ENCODE peak calls at places on chromosomes 5 and 9, in eight cellular contexts. One of them, this sample, is unnamed. For H3K4me1, H3K27me3 and H3K36me3, the result is how much of the 10 kb centered on the place peaks cover.

GRCh38 chr5:172798422-172799215 is 27.6 kb upstream of the DUSP1 start:
- DNase-seq in esophagus squamous epithelium: no peak
- DNase-seq in cardiac muscle cell: no peak
- DNase-seq in Panc1: no peak
- DNase-seq in CD8-positive, alpha-beta T cell: no peak
- DNase-seq in GM23338: no peak
- DNase-seq in CD8-positive, alpha-beta memory T cell: no peak
- DNase-seq in MM.1S: no peak
- DNase-seq in this sample: no peak

GRCh38 chr9:93597142-93597706 is 20.8 kb downstream of the PHF2 start:
- DNase-seq in esophagus squamous epithelium: no peak
- DNase-seq in cardiac muscle cell: no peak
- DNase-seq in Panc1: no peak
- DNase-seq in CD8-positive, alpha-beta T cell: no peak
- DNase-seq in GM23338: no peak
- DNase-seq in CD8-positive, alpha-beta memory T cell: no peak
- DNase-seq in MM.1S: no peak
- DNase-seq in this sample: peak

GRCh38 chr5:141850183-141850768 is 27.9 kb downstream of the PCDH1 start:
- DNase-seq in esophagus squamous epithelium: peak
- DNase-seq in cardiac muscle cell: peak
- DNase-seq in Panc1: no peak
- DNase-seq in CD8-positive, alpha-beta T cell: no peak
- DNase-seq in GM23338: no peak
- DNase-seq in CD8-positive, alpha-beta memory T cell: no peak
- DNase-seq in MM.1S: no peak
- DNase-seq in this sample: no peak

GRCh38 chr5:10649518-10650410 is 85.9 kb downstream of the ANKRD33B start:
- DNase-seq in esophagus squamous epithelium: no peak
- DNase-seq in cardiac muscle cell: no peak
- DNase-seq in Panc1: no peak
- DNase-seq in CD8-positive, alpha-beta T cell: no peak
- DNase-seq in GM23338: peak
- DNase-seq in CD8-positive, alpha-beta memory T cell: no peak
- DNase-seq in MM.1S: no peak
- DNase-seq in this sample: peak

GRCh38 chr9:76691761-76692313 is 72.4 kb upstream of the PCA3 start:
- DNase-seq in esophagus squamous epithelium: no peak
- DNase-seq in cardiac muscle cell: peak
- DNase-seq in Panc1: no peak
- DNase-seq in CD8-positive, alpha-beta T cell: no peak
- DNase-seq in GM23338: peak
- DNase-seq in CD8-positive, alpha-beta memory T cell: no peak
- DNase-seq in MM.1S: no peak
- DNase-seq in this sample: no peak

GRCh38 chr9:136587944-136588662 is 42.3 kb upstream of the NOTCH1 start:
- DNase-seq in esophagus squamous epithelium: no peak
- DNase-seq in cardiac muscle cell: no peak
- DNase-seq in Panc1: no peak
- DNase-seq in CD8-positive, alpha-beta T cell: no peak
- DNase-seq in GM23338: peak
- DNase-seq in CD8-positive, alpha-beta memory T cell: no peak
- DNase-seq in MM.1S: no peak
- DNase-seq in this sample: no peak

GRCh38 chr5:74104469-74104868 is 478.5 kb downstream of the ARHGEF28 start:
- DNase-seq in esophagus squamous epithelium: no peak
- DNase-seq in cardiac muscle cell: no peak
- DNase-seq in Panc1: no peak
- DNase-seq in CD8-positive, alpha-beta T cell: no peak
- DNase-seq in GM23338: no peak
- DNase-seq in CD8-positive, alpha-beta memory T cell: no peak
- DNase-seq in MM.1S: no peak
- DNase-seq in this sample: no peak

GRCh38 chr9:87614402-87614801 is 111.5 kb upstream of the CTSL start:
- DNase-seq in esophagus squamous epithelium: no peak
- DNase-seq in cardiac muscle cell: no peak
- DNase-seq in Panc1: no peak
- DNase-seq in CD8-positive, alpha-beta T cell: no peak
- DNase-seq in GM23338: no peak
- DNase-seq in CD8-positive, alpha-beta memory T cell: no peak
- DNase-seq in MM.1S: no peak
- DNase-seq in this sample: no peak

GRCh38 chr9:111730937-111731567 is 63.7 kb downstream of the SHOC1 start:
- DNase-seq in esophagus squamous epithelium: no peak
- DNase-seq in cardiac muscle cell: peak
- DNase-seq in Panc1: no peak
- DNase-seq in CD8-positive, alpha-beta T cell: no peak
- DNase-seq in GM23338: no peak
- DNase-seq in CD8-positive, alpha-beta memory T cell: no peak
- DNase-seq in MM.1S: no peak
- DNase-seq in this sample: no peak

GRCh38 chr9:109652112-109652511 is 127.9 kb upstream of the PALM2AKAP2 start:
- DNase-seq in esophagus squamous epithelium: no peak
- DNase-seq in cardiac muscle cell: no peak
- DNase-seq in Panc1: no peak
- DNase-seq in CD8-positive, alpha-beta T cell: no peak
- DNase-seq in GM23338: no peak
- DNase-seq in CD8-positive, alpha-beta memory T cell: no peak
- DNase-seq in MM.1S: no peak
- DNase-seq in this sample: no peak

GRCh38 chr5:56856779-56857178 is 41.4 kb downstream of the MAP3K1 start:
- DNase-seq in esophagus squamous epithelium: no peak
- DNase-seq in cardiac muscle cell: no peak
- DNase-seq in Panc1: no peak
- DNase-seq in CD8-positive, alpha-beta T cell: no peak
- DNase-seq in GM23338: no peak
- DNase-seq in CD8-positive, alpha-beta memory T cell: no peak
- DNase-seq in MM.1S: no peak
- DNase-seq in this sample: no peak
- H3K4me1 ChIP-seq in esophagus squamous epithelium: half or more
- H3K4me1 ChIP-seq in cardiac muscle cell: under half
- H3K4me1 ChIP-seq in Panc1: under half
- H3K4me1 ChIP-seq in CD8-positive, alpha-beta T cell: under half
- H3K4me1 ChIP-seq in GM23338: under half
- H3K4me1 ChIP-seq in CD8-positive, alpha-beta memory T cell: under half
- H3K4me1 ChIP-seq in MM.1S: under half
- H3K4me1 ChIP-seq in this sample: under half

GRCh38 chr5:43711496-43711895 is 108.5 kb downstream of the NNT start:
- DNase-seq in esophagus squamous epithelium: no peak
- DNase-seq in cardiac muscle cell: no peak
- DNase-seq in Panc1: no peak
- DNase-seq in CD8-positive, alpha-beta T cell: no peak
- DNase-seq in GM23338: no peak
- DNase-seq in CD8-positive, alpha-beta memory T cell: no peak
- DNase-seq in MM.1S: no peak
- DNase-seq in this sample: no peak
- H3K27me3 ChIP-seq in esophagus squamous epithelium: under half
- H3K27me3 ChIP-seq in cardiac muscle cell: under half
- H3K27me3 ChIP-seq in Panc1: under half
- H3K27me3 ChIP-seq in CD8-positive, alpha-beta T cell: under half
- H3K27me3 ChIP-seq in GM23338: under half
- H3K27me3 ChIP-seq in CD8-positive, alpha-beta memory T cell: under half
- H3K27me3 ChIP-seq in MM.1S: under half
- H3K27me3 ChIP-seq in this sample: under half

GRCh38 chr5:880816-881550 is 11.6 kb downstream of the BRD9 start:
- DNase-seq in esophagus squamous epithelium: no peak
- DNase-seq in cardiac muscle cell: no peak
- DNase-seq in Panc1: no peak
- DNase-seq in CD8-positive, alpha-beta T cell: no peak
- DNase-seq in GM23338: no peak
- DNase-seq in CD8-positive, alpha-beta memory T cell: no peak
- DNase-seq in MM.1S: no peak
- DNase-seq in this sample: peak
- H3K36me3 ChIP-seq in esophagus squamous epithelium: half or more
- H3K36me3 ChIP-seq in cardiac muscle cell: under half
- H3K36me3 ChIP-seq in Panc1: under half
- H3K36me3 ChIP-seq in CD8-positive, alpha-beta T cell: half or more
- H3K36me3 ChIP-seq in GM23338: under half
- H3K36me3 ChIP-seq in CD8-positive, alpha-beta memory T cell: half or more
- H3K36me3 ChIP-seq in MM.1S: under half
- H3K36me3 ChIP-seq in this sample: under half

DNA sequence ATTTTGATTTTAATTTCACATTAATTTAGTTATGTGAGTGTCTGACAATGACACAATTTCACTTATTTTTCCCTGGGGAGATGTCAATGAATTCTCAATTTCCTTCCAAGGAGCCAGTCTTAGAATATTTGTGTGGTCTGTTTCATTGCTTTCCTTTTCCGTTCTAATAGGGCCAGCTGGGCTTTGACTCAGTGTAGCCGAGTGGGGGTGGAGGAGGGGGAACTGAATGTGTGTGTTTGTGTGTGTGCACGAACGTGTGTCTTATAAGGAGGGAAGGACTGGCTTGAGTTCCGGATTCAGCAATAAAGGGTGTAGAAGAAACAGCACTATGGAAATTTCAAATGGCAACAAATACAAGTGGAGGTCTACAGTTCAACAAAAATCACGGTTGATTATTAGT is 100.1 kb downstream of the BASP1 start:
- DNase-seq in esophagus squamous epithelium: no peak
- DNase-seq in cardiac muscle cell: no peak
- DNase-seq in Panc1: no peak
- DNase-seq in CD8-positive, alpha-beta T cell: no peak
- DNase-seq in GM23338: no peak
- DNase-seq in CD8-positive, alpha-beta memory T cell: no peak
- DNase-seq in MM.1S: peak
- DNase-seq in this sample: no peak
- H3K4me1 ChIP-seq in esophagus squamous epithelium: under half
- H3K4me1 ChIP-seq in cardiac muscle cell: under half
- H3K4me1 ChIP-seq in Panc1: under half
- H3K4me1 ChIP-seq in CD8-positive, alpha-beta T cell: under half
- H3K4me1 ChIP-seq in GM23338: under half
- H3K4me1 ChIP-seq in CD8-positive, alpha-beta memory T cell: under half
- H3K4me1 ChIP-seq in MM.1S: under half
- H3K4me1 ChIP-seq in this sample: under half

This sample was measured in Peyer's patch.